ENCODE peak calls at places on chromosomes 7 and 10, in five cellular contexts. One of them, this sample, is unnamed.
A peak's percentile ranks its signal among the peaks of the same experiment; 100 is the strongest.

GRCh38 chr7:40099837-40100236 is 34.6 kb downstream of the MPLKIP start:
- DNase-seq in colonic mucosa: no peak
- DNase-seq in LoVo: no peak
- DNase-seq in T follicular helper cell: no peak
- DNase-seq in pons: no peak
- DNase-seq in this sample: no peak

GRCh38 chr7:150938566-150938965 is 39.6 kb downstream of the KCNH2 start:
- DNase-seq in colonic mucosa: no peak
- DNase-seq in LoVo: no peak
- DNase-seq in T follicular helper cell: no peak
- DNase-seq in pons: no peak
- DNase-seq in this sample: no peak

GRCh38 chr7:31744294-31744874 is 57.4 kb downstream of the PPP1R17 start:
- DNase-seq in colonic mucosa: peak; percentile 63
- DNase-seq in LoVo: peak; percentile 80
- DNase-seq in T follicular helper cell: no peak
- DNase-seq in pons: peak; percentile 85
- DNase-seq in this sample: peak; percentile 60

GRCh38 chr7:25169683-25170082 is 44.6 kb upstream of the CYCS start:
- DNase-seq in colonic mucosa: no peak
- DNase-seq in LoVo: no peak
- DNase-seq in T follicular helper cell: no peak
- DNase-seq in pons: no peak
- DNase-seq in this sample: no peak

GRCh38 chr10:24908793-24909423 is 43.5 kb downstream of the PRTFDC1 start:
- DNase-seq in colonic mucosa: no peak
- DNase-seq in LoVo: peak; percentile 45
- DNase-seq in T follicular helper cell: no peak
- DNase-seq in pons: no peak
- DNase-seq in this sample: peak; percentile 71

GRCh38 chr7:26208040-26208439 is 6.5 kb downstream of the CBX3 start:
- DNase-seq in colonic mucosa: no peak
- DNase-seq in LoVo: no peak
- DNase-seq in T follicular helper cell: no peak
- DNase-seq in pons: no peak
- DNase-seq in this sample: no peak

GRCh38 chr10:100575781-100576635 is 40.3 kb downstream of the HIF1AN start:
- DNase-seq in colonic mucosa: no peak
- DNase-seq in LoVo: no peak
- DNase-seq in T follicular helper cell: no peak
- DNase-seq in pons: no peak
- DNase-seq in this sample: no peak

GRCh38 chr7:2099036-2099957 is 133.4 kb downstream of the MAD1L1 start:
- DNase-seq in colonic mucosa: no peak
- DNase-seq in LoVo: no peak
- DNase-seq in T follicular helper cell: no peak
- DNase-seq in pons: no peak
- DNase-seq in this sample: no peak

GRCh38 chr10:8130973-8131911 is 76.8 kb downstream of the GATA3 start:
- DNase-seq in colonic mucosa: no peak
- DNase-seq in LoVo: peak; percentile 24
- DNase-seq in T follicular helper cell: no peak
- DNase-seq in pons: no peak
- DNase-seq in this sample: no peak

GRCh38 chr10:97176226-97176625 is 9.5 kb downstream of the SLIT1 start:
- DNase-seq in colonic mucosa: no peak
- DNase-seq in LoVo: no peak
- DNase-seq in T follicular helper cell: no peak
- DNase-seq in pons: no peak
- DNase-seq in this sample: no peak

GRCh38 chr7:74078461-74078860 is 5.1 kb upstream of the LIMK1 start:
- DNase-seq in colonic mucosa: no peak
- DNase-seq in LoVo: no peak
- DNase-seq in T follicular helper cell: no peak
- DNase-seq in pons: no peak
- DNase-seq in this sample: no peak

GRCh38 chr10:88076027-88076880 is 212.8 kb downstream of the PTEN start:
- DNase-seq in colonic mucosa: no peak
- DNase-seq in LoVo: peak; percentile 1
- DNase-seq in T follicular helper cell: no peak
- DNase-seq in pons: no peak
- DNase-seq in this sample: no peak

GRCh38 chr10:71150811-71151210 is 61.6 kb upstream of the UNC5B start:
- DNase-seq in colonic mucosa: no peak
- DNase-seq in LoVo: no peak
- DNase-seq in T follicular helper cell: no peak
- DNase-seq in pons: no peak
- DNase-seq in this sample: no peak

GRCh38 chr10:131934769-131935168 is 34.0 kb downstream of the PPP2R2D start:
- DNase-seq in colonic mucosa: no peak
- DNase-seq in LoVo: no peak
- DNase-seq in T follicular helper cell: no peak
- DNase-seq in pons: no peak
- DNase-seq in this sample: no peak

GRCh38 chr10:118341678-118342637 is at the start of gene FAM204A:
- DNase-seq in colonic mucosa: peak; percentile 94
- DNase-seq in LoVo: peak; percentile 92
- DNase-seq in T follicular helper cell: peak; percentile 94
- DNase-seq in pons: peak; percentile 86
- DNase-seq in this sample: peak; percentile 97

GRCh38 chr10:71294091-71294561 is 24.9 kb upstream of the SLC29A3 start:
- DNase-seq in colonic mucosa: no peak
- DNase-seq in LoVo: no peak
- DNase-seq in T follicular helper cell: no peak
- DNase-seq in pons: no peak
- DNase-seq in this sample: no peak

GRCh38 chr10:20622522-20623270 is 274.4 kb downstream of the NEBL start:
- DNase-seq in colonic mucosa: no peak
- DNase-seq in LoVo: peak; percentile 4
- DNase-seq in T follicular helper cell: no peak
- DNase-seq in pons: no peak
- DNase-seq in this sample: no peak